ENCODE peak calls at places on chromosome 5, in eight cellular contexts. Y is HepG2, A is HL-60, P is suprapubic skin, J is transverse colon, N is K562, Q is SK-N-SH, H is GM23338. O is an unnamed sample.

GRCh38 chr5:72572236-72572765 is 65.1 kb upstream of the ZNF366 start:
- DNase-seq in Q (no peak), H (no peak), Y (no peak), P (no peak), J (no peak), N (no peak), A (no peak), O (no peak)

GRCh38 chr5:95027151-95027721 is 257.7 kb downstream of the MCTP1 start:
- DNase-seq in Q (no peak), Y (no peak), A (peak; percentile 50), H (no peak), N (no peak), P (no peak), J (no peak), O (no peak)

GRCh38 chr5:172428224-172429166 is 25.8 kb downstream of the SH3PXD2B start:
- DNase-seq in N (no peak), J (no peak), Q (no peak), P (no peak), H (no peak), Y (peak; percentile 84), A (no peak), O (no peak)

GRCh38 chr5:169944922-169945675 is 35.2 kb downstream of the INSYN2B start:
- DNase-seq in N (no peak), J (no peak), P (no peak), A (no peak), Y (no peak), H (no peak), Q (no peak), O (no peak)

GRCh38 chr5:167049043-167049663 is 1242.3 kb upstream of the WWC1 start:
- DNase-seq in Y (peak; percentile 21), N (peak; percentile 5), Q (peak; percentile 43), H (peak; percentile 75), A (peak; percentile 44), J (peak; percentile 46), P (no peak), O (peak; percentile 0)

GRCh38 chr5:168047669-168048111 is 243.8 kb upstream of the WWC1 start:
- DNase-seq in N (no peak), A (no peak), Q (peak; percentile 54), P (no peak), Y (no peak), H (peak; percentile 24), J (no peak), O (no peak)

GRCh38 chr5:14595189-14595588 is 13.6 kb downstream of the OTULINL start:
- DNase-seq in P (no peak), J (no peak), Y (no peak), Q (peak; percentile 80), H (no peak), A (peak; percentile 89), N (no peak), O (no peak)

GRCh38 chr5:157761690-157762611 is 18.4 kb downstream of the LSM11 start:
- DNase-seq in H (peak; percentile 88), P (no peak), Y (peak; percentile 60), Q (peak; percentile 75), J (peak; percentile 8), N (peak; percentile 62), A (peak; percentile 51), O (peak; percentile 35)

GRCh38 chr5:73233461-73234151 is 60.6 kb downstream of the TMEM174 start:
- DNase-seq in Q (peak; percentile 74), N (no peak), J (no peak), H (peak; percentile 72), Y (no peak), A (no peak), P (no peak), O (no peak)

GRCh38 chr5:180026725-180027448 is 44.7 kb downstream of the RNF130 start:
- DNase-seq in N (no peak), J (no peak), P (no peak), A (no peak), Q (peak; percentile 18), H (no peak), Y (no peak), O (no peak)

GRCh38 chr5:61333351-61334223 is 1.5 kb downstream of the ZSWIM6 start:
- DNase-seq in J (peak; percentile 39), Q (peak; percentile 74), H (peak; percentile 48), Y (no peak), A (peak; percentile 56), P (peak; percentile 73), N (peak; percentile 13), O (no peak)

GRCh38 chr5:122500245-122501086 is 188.4 kb downstream of the SNCAIP start:
- DNase-seq in Y (peak; percentile 26), A (no peak), H (peak; percentile 91), N (peak; percentile 44), P (no peak), J (no peak), Q (peak; percentile 59), O (peak; percentile 38)

GRCh38 chr5:178234753-178235599 is 2.4 kb upstream of the PHYKPL start:
- DNase-seq in J (peak; percentile 84), H (peak; percentile 91), N (peak; percentile 81), Q (peak; percentile 89), Y (peak; percentile 43), P (peak; percentile 87), A (peak; percentile 76), O (peak; percentile 70)

GRCh38 chr5:74919487-74919886 is 53.3 kb upstream of the FAM169A start:
- DNase-seq in N (peak; percentile 71), H (peak; percentile 75), Q (peak; percentile 69), A (peak; percentile 1), Y (peak; percentile 60), P (no peak), J (no peak), O (peak; percentile 47)

GRCh38 chr5:158050401-158050800 is 191.5 kb upstream of the CLINT1 start:
- DNase-seq in J (no peak), Y (no peak), Q (no peak), A (no peak), P (no peak), N (no peak), H (no peak), O (no peak)

GRCh38 chr5:38807570-38808461 is 38.0 kb upstream of the OSMR start:
- DNase-seq in N (peak; percentile 41), H (no peak), Q (no peak), Y (no peak), A (no peak), J (no peak), P (no peak), O (no peak)
- TF ChIP-seq POLR2AphosphoS5 in N (no peak), H (no peak), Q (peak; percentile 50), Y (no peak), A (no peak), J (no peak), P (peak; percentile 55), O (no peak)

GRCh38 chr5:147509710-147510651 is at the start of gene DPYSL3:
- DNase-seq in A (peak; percentile 23), Q (peak; percentile 84), H (peak; percentile 90), Y (no peak), J (peak; percentile 54), P (peak; percentile 88), N (no peak), O (peak; percentile 15)
- TF ChIP-seq POLR2AphosphoS5 in A (no peak), Q (peak; percentile 48), H (peak; percentile 58), Y (no peak), J (peak; percentile 69), P (peak; percentile 71), N (no peak), O (no peak)

GRCh38 chr5:58135571-58136335 is 324.1 kb downstream of the PLK2 start:
- DNase-seq in A (no peak), N (no peak), J (no peak), Y (no peak), H (no peak), P (no peak), Q (no peak), O (no peak)

GRCh38 chr5:58138791-58139190 is 321.1 kb downstream of the PLK2 start:
- DNase-seq in P (no peak), H (no peak), Y (no peak), Q (no peak), A (no peak), J (no peak), N (no peak), O (no peak)

GRCh38 chr5:58133631-58134296 is 326.1 kb downstream of the PLK2 start:
- DNase-seq in A (no peak), Y (no peak), Q (peak; percentile 41), N (no peak), H (no peak), J (no peak), P (no peak), O (no peak)

GRCh38 chr5:58136416-58136815 is 323.5 kb downstream of the PLK2 start:
- DNase-seq in J (no peak), N (no peak), H (no peak), A (no peak), Y (no peak), Q (no peak), P (no peak), O (no peak)
- TF ChIP-seq POLR2AphosphoS5 in J (no peak), N (no peak), H (no peak), A (no peak), Y (no peak), Q (no peak), P (no peak), O (no peak)

DNA sequence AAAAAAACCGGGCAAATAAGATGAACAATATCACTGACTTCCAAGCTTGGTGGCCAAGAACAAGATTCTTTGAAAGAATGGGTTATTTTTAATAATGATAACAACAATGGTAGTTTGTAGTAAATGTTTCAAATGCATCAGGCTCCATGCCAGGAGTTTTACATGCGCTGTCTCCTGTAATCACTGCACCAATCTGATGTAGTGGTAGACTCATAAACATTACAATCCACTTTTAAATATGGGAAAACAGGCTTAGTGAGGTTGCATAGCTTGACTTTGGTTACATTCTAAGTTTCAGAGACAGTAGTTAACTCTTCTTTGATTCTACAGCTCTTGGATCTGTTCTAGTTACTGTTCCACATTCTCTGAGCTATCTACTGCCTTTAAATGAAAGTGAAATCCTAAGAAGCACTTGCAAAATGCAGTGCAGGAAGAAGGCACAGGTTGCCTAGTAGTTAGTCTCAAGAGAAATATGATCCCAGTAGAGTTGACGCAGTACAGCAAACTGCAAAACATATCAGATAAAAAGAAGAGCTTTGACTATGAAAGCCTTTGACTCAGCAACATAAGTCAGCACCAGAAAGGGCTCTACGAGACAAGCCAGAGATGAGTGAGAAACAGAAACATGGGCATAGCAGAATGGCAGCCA is 62.1 kb downstream of the PDE4D start:
- DNase-seq in N (no peak), H (no peak), Y (no peak), A (no peak), J (no peak), P (no peak), Q (no peak), O (no peak)
- TF ChIP-seq POLR2AphosphoS5 in N (no peak), H (no peak), Y (no peak), A (no peak), J (no peak), P (no peak), Q (no peak), O (no peak)